ENCODE peak calls at places on chromosomes 6 and 20, in six cellular contexts. J, D, R, T, K and E are unnamed samples.

GRCh38 chr6:7058250-7058923 is 49.4 kb upstream of the RREB1 start:
- DNase-seq in J (no peak), D (peak; percentile 32), R (no peak), T (peak; percentile 98), K (no peak), E (no peak)

GRCh38 chr6:133707456-133707855 is 181.5 kb upstream of the TCF21 start:
- DNase-seq in J (no peak), D (peak; percentile 5), R (no peak), T (peak; percentile 91), K (no peak), E (peak; percentile 4)

GRCh38 chr6:119077643-119078448 is 618 bp downstream of the FAM184A start:
- DNase-seq in J (peak; percentile 80), D (no peak), R (peak; percentile 9), T (peak; percentile 9), K (peak; percentile 71), E (peak; percentile 34)

GRCh38 chr20:41892031-41892430 is 273.9 kb upstream of the CHD6 start:
- DNase-seq in J (no peak), D (no peak), R (no peak), T (no peak), K (no peak), E (no peak)

GRCh38 chr6:41577865-41578713 is 31.9 kb downstream of the FOXP4 start:
- DNase-seq in J (peak; percentile 73), D (peak; percentile 58), R (peak; percentile 78), T (peak; percentile 55), K (no peak), E (no peak)

GRCh38 chr6:89643411-89643810 is 4.9 kb upstream of the LYRM2 start:
- DNase-seq in J (no peak), D (no peak), R (no peak), T (no peak), K (no peak), E (no peak)

GRCh38 chr20:15550116-15550870 is 1023.0 kb downstream of the KIF16B start:
- DNase-seq in J (no peak), D (no peak), R (no peak), T (no peak), K (no peak), E (no peak)

GRCh38 chr20:39358052-39358451 is 395.9 kb downstream of the DHX35 start:
- DNase-seq in J (no peak), D (no peak), R (no peak), T (no peak), K (no peak), E (peak; percentile 6)

GRCh38 chr20:50824137-50824536 is 29.3 kb downstream of the BCAS4 start:
- DNase-seq in J (no peak), D (no peak), R (no peak), T (peak; percentile 91), K (peak; percentile 96), E (no peak)

GRCh38 chr6:160161647-160161986 is 40.0 kb downstream of the SLC22A1 start:
- DNase-seq in J (no peak), D (no peak), R (no peak), T (no peak), K (no peak), E (no peak)

GRCh38 chr6:144265390-144265789 is 19.7 kb upstream of the UTRN start:
- DNase-seq in J (no peak), D (no peak), R (no peak), T (peak; percentile 94), K (no peak), E (peak; percentile 52)